ENCODE peak calls at places on chromosomes 6 and 20, in six cellular contexts. One of them, this sample, is unnamed.

GRCh38 chr6:137494281-137494966 is at the start of gene OLIG3:
- DNase-seq in stimulated activated CD8-positive, alpha-beta memory T cell treated with anti-CD3 and anti-CD28 coated beads, Interleukin-15, amount 100 ng/mL, for 24 hours: no peak
- DNase-seq in T follicular helper cell: no peak
- DNase-seq in Daoy: peak; percentile 25
- DNase-seq in upper lobe of right lung: no peak
- DNase-seq in amygdala: no peak
- DNase-seq in this sample: no peak

GRCh38 chr6:39076993-39077535 is 28.5 kb downstream of the GLP1R start:
- DNase-seq in stimulated activated CD8-positive, alpha-beta memory T cell treated with anti-CD3 and anti-CD28 coated beads, Interleukin-15, amount 100 ng/mL, for 24 hours: no peak
- DNase-seq in T follicular helper cell: no peak
- DNase-seq in Daoy: no peak
- DNase-seq in upper lobe of right lung: no peak
- DNase-seq in amygdala: no peak
- DNase-seq in this sample: no peak

GRCh38 chr6:29887819-29888581 is 54.3 kb upstream of the HLA-A start:
- DNase-seq in stimulated activated CD8-positive, alpha-beta memory T cell treated with anti-CD3 and anti-CD28 coated beads, Interleukin-15, amount 100 ng/mL, for 24 hours: peak; percentile 37
- DNase-seq in T follicular helper cell: peak; percentile 75
- DNase-seq in Daoy: peak; percentile 64
- DNase-seq in upper lobe of right lung: peak; percentile 95
- DNase-seq in amygdala: peak; percentile 14
- DNase-seq in this sample: peak; percentile 61

GRCh38 chr20:59242714-59243626 is 57.4 kb upstream of the EDN3 start:
- DNase-seq in stimulated activated CD8-positive, alpha-beta memory T cell treated with anti-CD3 and anti-CD28 coated beads, Interleukin-15, amount 100 ng/mL, for 24 hours: no peak
- DNase-seq in T follicular helper cell: no peak
- DNase-seq in Daoy: peak; percentile 45
- DNase-seq in upper lobe of right lung: no peak
- DNase-seq in amygdala: no peak
- DNase-seq in this sample: no peak

GRCh38 chr6:103522045-103522444 is 1337.7 kb downstream of the HACE1 start:
- DNase-seq in stimulated activated CD8-positive, alpha-beta memory T cell treated with anti-CD3 and anti-CD28 coated beads, Interleukin-15, amount 100 ng/mL, for 24 hours: no peak
- DNase-seq in T follicular helper cell: no peak
- DNase-seq in Daoy: no peak
- DNase-seq in upper lobe of right lung: no peak
- DNase-seq in amygdala: no peak
- DNase-seq in this sample: no peak

GRCh38 chr20:23187759-23188158 is 101.6 kb upstream of the CD93 start:
- DNase-seq in stimulated activated CD8-positive, alpha-beta memory T cell treated with anti-CD3 and anti-CD28 coated beads, Interleukin-15, amount 100 ng/mL, for 24 hours: no peak
- DNase-seq in T follicular helper cell: no peak
- DNase-seq in Daoy: peak; percentile 40
- DNase-seq in upper lobe of right lung: no peak
- DNase-seq in amygdala: no peak
- DNase-seq in this sample: no peak

GRCh38 chr6:142631517-142632385 is 313.2 kb downstream of the HIVEP2 start:
- DNase-seq in stimulated activated CD8-positive, alpha-beta memory T cell treated with anti-CD3 and anti-CD28 coated beads, Interleukin-15, amount 100 ng/mL, for 24 hours: no peak
- DNase-seq in T follicular helper cell: no peak
- DNase-seq in Daoy: no peak
- DNase-seq in upper lobe of right lung: no peak
- DNase-seq in amygdala: no peak
- DNase-seq in this sample: no peak

GRCh38 chr6:91678679-91679078 is 1091.8 kb upstream of the MAP3K7 start:
- DNase-seq in stimulated activated CD8-positive, alpha-beta memory T cell treated with anti-CD3 and anti-CD28 coated beads, Interleukin-15, amount 100 ng/mL, for 24 hours: no peak
- DNase-seq in T follicular helper cell: no peak
- DNase-seq in Daoy: no peak
- DNase-seq in upper lobe of right lung: no peak
- DNase-seq in amygdala: no peak
- DNase-seq in this sample: peak; percentile 85

GRCh38 chr6:150894935-150895686 is 29.6 kb downstream of the MTHFD1L start:
- DNase-seq in stimulated activated CD8-positive, alpha-beta memory T cell treated with anti-CD3 and anti-CD28 coated beads, Interleukin-15, amount 100 ng/mL, for 24 hours: no peak
- DNase-seq in T follicular helper cell: no peak
- DNase-seq in Daoy: peak; percentile 77
- DNase-seq in upper lobe of right lung: no peak
- DNase-seq in amygdala: no peak
- DNase-seq in this sample: peak; percentile 68

GRCh38 chr6:54301770-54302169 is 6.5 kb upstream of the TINAG start:
- DNase-seq in stimulated activated CD8-positive, alpha-beta memory T cell treated with anti-CD3 and anti-CD28 coated beads, Interleukin-15, amount 100 ng/mL, for 24 hours: no peak
- DNase-seq in T follicular helper cell: no peak
- DNase-seq in Daoy: no peak
- DNase-seq in upper lobe of right lung: no peak
- DNase-seq in amygdala: no peak
- DNase-seq in this sample: no peak

GRCh38 chr6:116763871-116764270 is 1.6 kb downstream of the FAM162B start:
- DNase-seq in stimulated activated CD8-positive, alpha-beta memory T cell treated with anti-CD3 and anti-CD28 coated beads, Interleukin-15, amount 100 ng/mL, for 24 hours: no peak
- DNase-seq in T follicular helper cell: no peak
- DNase-seq in Daoy: no peak
- DNase-seq in upper lobe of right lung: no peak
- DNase-seq in amygdala: no peak
- DNase-seq in this sample: no peak

GRCh38 chr6:41677430-41678045 is 39.3 kb downstream of the MDFI start:
- DNase-seq in stimulated activated CD8-positive, alpha-beta memory T cell treated with anti-CD3 and anti-CD28 coated beads, Interleukin-15, amount 100 ng/mL, for 24 hours: no peak
- DNase-seq in T follicular helper cell: no peak
- DNase-seq in Daoy: no peak
- DNase-seq in upper lobe of right lung: no peak
- DNase-seq in amygdala: no peak
- DNase-seq in this sample: peak; percentile 77

GRCh38 chr6:55449219-55449618 is 122.0 kb downstream of the GFRAL start:
- DNase-seq in stimulated activated CD8-positive, alpha-beta memory T cell treated with anti-CD3 and anti-CD28 coated beads, Interleukin-15, amount 100 ng/mL, for 24 hours: no peak
- DNase-seq in T follicular helper cell: no peak
- DNase-seq in Daoy: peak; percentile 19
- DNase-seq in upper lobe of right lung: no peak
- DNase-seq in amygdala: no peak
- DNase-seq in this sample: no peak

GRCh38 chr6:40183902-40184301 is 249.6 kb upstream of the MOCS1 start:
- DNase-seq in stimulated activated CD8-positive, alpha-beta memory T cell treated with anti-CD3 and anti-CD28 coated beads, Interleukin-15, amount 100 ng/mL, for 24 hours: no peak
- DNase-seq in T follicular helper cell: no peak
- DNase-seq in Daoy: no peak
- DNase-seq in upper lobe of right lung: no peak
- DNase-seq in amygdala: no peak
- DNase-seq in this sample: no peak